ENCODE peak calls at places on chromosomes 6 and 20, in nine cellular contexts. V is cardiac muscle cell, C is OCI-LY7, L is AG10803, Z is cardiac fibroblast, U is lower leg skin, P is astrocyte of the spinal cord, X is heart left ventricle, A is PC-3. H is an unnamed sample.

GRCh38 chr6:53671111-53671510 is 5.6 kb upstream of the KLHL31 start:
- DNase-seq in U (no peak), A (no peak), P (peak), L (no peak), Z (no peak), C (no peak), V (peak), X (no peak), H (no peak)

GRCh38 chr6:75397806-75398465 is 95.7 kb downstream of the FILIP1 start:
- DNase-seq in P (peak), Z (peak), A (no peak), U (no peak), C (no peak), X (no peak), L (peak), V (peak), H (no peak)

GRCh38 chr6:40037271-40037670 is 103.0 kb upstream of the MOCS1 start:
- DNase-seq in A (no peak), U (no peak), V (no peak), L (no peak), C (no peak), P (no peak), X (no peak), Z (no peak), H (no peak)

GRCh38 chr6:33727126-33727525 is 15.6 kb upstream of the UQCC2 start:
- DNase-seq in C (no peak), A (no peak), U (no peak), L (no peak), Z (no peak), X (no peak), P (no peak), V (no peak), H (no peak)

GRCh38 chr20:44738779-44739477 is 6.7 kb upstream of the KCNK15 start:
- DNase-seq in V (peak), P (peak), U (no peak), A (peak), L (peak), C (peak), X (peak), Z (peak), H (no peak)

GRCh38 chr6:35177139-35177538 is 36.0 kb upstream of the TCP11 start:
- DNase-seq in X (no peak), P (no peak), A (no peak), V (no peak), C (peak), Z (no peak), L (no peak), U (peak), H (no peak)

GRCh38 chr6:168825226-168826077 is 384.5 kb downstream of the SMOC2 start:
- DNase-seq in X (no peak), A (no peak), U (peak), Z (no peak), L (no peak), C (no peak), V (no peak), P (no peak), H (no peak)

GRCh38 chr20:21971436-21971835 is 266.0 kb downstream of the PAX1 start:
- DNase-seq in A (no peak), V (no peak), L (peak), P (no peak), Z (no peak), X (no peak), U (no peak), C (no peak), H (no peak)

GRCh38 chr6:90003941-90004340 is 109.7 kb downstream of the GJA10 start:
- DNase-seq in U (no peak), A (no peak), V (peak), C (no peak), X (no peak), L (peak), Z (peak), P (peak), H (no peak)

GRCh38 chr6:144820270-144820669 is 535.1 kb downstream of the UTRN start:
- DNase-seq in V (no peak), C (no peak), X (no peak), A (peak), P (no peak), L (peak), Z (no peak), U (no peak), H (no peak)

GRCh38 chr6:144294016-144294415 is 8.9 kb downstream of the UTRN start:
- DNase-seq in V (peak), P (peak), U (no peak), C (no peak), X (no peak), Z (peak), L (peak), A (peak), H (no peak)

GRCh38 chr6:111823831-111824607 is 49.2 kb downstream of the FYN start:
- DNase-seq in X (no peak), V (peak), C (no peak), U (no peak), Z (peak), A (peak), L (peak), P (peak), H (no peak)

GRCh38 chr20:2101057-2101934 is at the start of gene STK35:
- DNase-seq in X (no peak), C (peak), P (no peak), L (no peak), V (no peak), Z (no peak), A (peak), U (peak), H (no peak)

GRCh38 chr6:112626468-112627082 is 279.4 kb downstream of the RFPL4B start:
- DNase-seq in P (peak), C (no peak), Z (peak), X (no peak), A (peak), U (no peak), L (peak), V (peak), H (peak)

GRCh38 chr20:62303327-62304226 is 780 bp downstream of the ADRM1 start:
- DNase-seq in V (no peak), X (no peak), U (no peak), A (peak), P (peak), L (peak), C (peak), Z (no peak), H (no peak)

GRCh38 chr6:90413867-90414266 is 117.2 kb upstream of the BACH2 start:
- DNase-seq in X (no peak), Z (no peak), U (no peak), V (peak), L (no peak), C (peak), A (no peak), P (peak), H (no peak)

DNA sequence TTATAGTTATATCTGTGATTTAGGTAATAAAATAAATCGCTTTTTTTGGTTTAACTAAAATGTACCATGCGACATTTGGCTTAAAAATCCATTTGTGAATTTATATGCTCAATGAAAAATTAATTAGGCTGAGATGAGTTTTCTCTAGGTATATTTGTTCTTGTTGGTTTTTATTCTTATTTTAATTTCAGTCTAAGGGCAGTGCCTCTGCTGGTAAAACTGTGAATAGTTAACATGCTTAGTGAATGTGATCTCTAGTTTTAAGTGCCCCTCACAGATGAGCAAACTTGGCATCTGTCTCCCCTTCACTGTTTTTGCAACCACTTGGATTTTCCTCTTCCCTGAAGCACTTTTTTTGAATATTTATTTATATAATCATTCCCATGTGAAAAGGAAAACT is 822.7 kb downstream of the GRIK2 start:
- DNase-seq in X (no peak), V (no peak), C (no peak), A (no peak), U (no peak), L (no peak), P (no peak), Z (no peak), H (no peak)
- TF ChIP-seq CTCF in X (no peak), V (no peak), C (no peak), A (no peak), U (no peak), L (no peak), P (no peak), Z (no peak), H (no peak)

GRCh38 chr6:142902636-142903053 is 42.3 kb downstream of the HIVEP2 start:
- DNase-seq in V (peak), U (no peak), A (peak), X (peak), P (peak), C (no peak), L (peak), Z (peak), H (peak)
- H3K4me3 ChIP-seq in V (no peak), U (no peak), A (peak), X (no peak), P (no peak), C (no peak), L (peak), Z (no peak), H (no peak)

GRCh38 chr6:121664199-121664598 is 228.8 kb downstream of the GJA1 start:
- DNase-seq in X (no peak), C (no peak), A (no peak), V (no peak), U (no peak), Z (no peak), L (no peak), P (no peak), H (no peak)
- TF ChIP-seq CTCF in X (no peak), C (no peak), A (no peak), V (no peak), U (no peak), Z (no peak), L (no peak), P (no peak), H (no peak)

DNA sequence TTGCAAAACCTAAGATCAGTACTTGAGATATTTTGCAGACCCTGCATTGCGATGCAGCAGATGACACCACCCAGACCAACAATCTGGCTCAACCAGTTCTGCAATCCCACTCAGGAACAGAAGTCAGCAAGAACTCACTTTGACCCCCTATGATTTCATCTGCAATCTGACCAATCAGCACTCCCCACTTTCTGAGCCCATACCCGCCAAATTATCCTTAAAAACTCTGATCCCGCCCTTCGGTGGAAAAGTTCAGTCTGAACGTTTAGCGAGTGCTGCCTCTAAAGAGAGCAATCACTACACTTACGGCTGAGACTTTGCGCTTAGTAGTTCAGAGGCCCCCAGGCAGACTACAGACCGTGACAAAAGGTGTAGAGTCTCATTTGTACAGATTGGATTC is 17.3 kb upstream of the KIAA1586 start:
- DNase-seq in P (no peak), A (peak), U (no peak), V (no peak), X (no peak), C (no peak), Z (no peak), L (no peak), H (no peak)
- H3K4me3 ChIP-seq in P (no peak), A (no peak), U (no peak), V (no peak), X (no peak), C (no peak), Z (no peak), L (no peak), H (no peak)

GRCh38 chr6:24522090-24522820 is 27.5 kb downstream of the ALDH5A1 start:
- DNase-seq in U (no peak), Z (peak), V (peak), X (no peak), P (no peak), A (no peak), L (no peak), C (peak), H (peak)

GRCh38 chr6:24522821-24523175 is 28.0 kb downstream of the ALDH5A1 start:
- DNase-seq in P (no peak), Z (no peak), X (no peak), A (no peak), U (no peak), V (no peak), L (no peak), C (no peak), H (no peak)

GRCh38 chr6:24524329-24524728 is 29.6 kb downstream of the ALDH5A1 start:
- DNase-seq in C (no peak), L (no peak), U (no peak), X (no peak), Z (no peak), A (no peak), V (no peak), P (no peak), H (no peak)

GRCh38 chr6:24520929-24521546 is 26.3 kb downstream of the ALDH5A1 start:
- DNase-seq in Z (peak), P (peak), L (peak), A (peak), U (no peak), V (peak), X (no peak), C (peak), H (no peak)

GRCh38 chr6:24524801-24525200 is 30.0 kb downstream of the ALDH5A1 start:
- DNase-seq in C (peak), V (peak), X (no peak), L (peak), P (peak), U (no peak), A (peak), Z (peak), H (peak)
- TF ChIP-seq CTCF in C (peak), V (peak), X (no peak), L (peak), P (peak), U (no peak), A (peak), Z (peak), H (peak)

DNA sequence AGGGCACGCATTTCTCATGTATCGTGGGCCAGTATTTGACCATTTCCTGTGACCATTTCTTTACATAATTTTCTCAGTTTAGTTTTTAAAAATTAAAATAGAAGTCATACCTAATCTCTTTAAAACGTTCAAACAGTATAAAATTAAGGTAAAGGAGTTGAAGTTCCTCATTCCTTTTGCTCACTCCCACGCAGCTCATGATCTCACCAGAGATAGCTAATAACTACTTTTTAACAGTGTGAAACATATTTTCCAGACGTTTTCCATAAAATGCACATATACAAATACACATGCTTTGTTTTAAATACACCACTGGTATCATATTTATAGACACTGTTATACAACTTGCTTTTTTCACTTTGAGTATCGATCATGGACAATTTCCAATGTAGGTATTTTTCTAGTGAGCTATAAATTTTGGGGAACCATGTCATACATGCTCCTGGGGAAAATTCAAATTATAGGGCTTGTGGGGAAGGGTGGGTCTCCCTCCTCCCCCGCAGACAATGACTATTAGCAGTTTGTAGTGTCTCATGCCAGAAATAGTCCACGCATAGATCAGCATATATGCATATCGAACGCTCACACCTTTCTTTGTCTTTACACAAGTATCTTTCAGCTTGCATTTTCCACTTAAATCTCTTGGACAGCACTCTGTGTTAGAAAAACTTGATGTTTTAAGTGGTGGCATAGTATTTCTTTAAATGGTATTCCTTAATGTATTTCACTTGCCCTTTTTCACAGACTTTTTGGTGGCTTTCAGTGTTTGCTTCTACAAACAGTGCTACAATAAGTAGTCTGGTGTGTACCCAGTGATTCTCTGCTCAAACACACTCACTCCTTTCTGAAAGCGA is 145.5 kb upstream of the ZNF217 start:
- DNase-seq in C (peak), U (no peak), L (peak), A (peak), V (no peak), P (no peak), Z (no peak), X (no peak), H (no peak)
- H3K4me3 ChIP-seq in C (peak), U (no peak), L (peak), A (peak), V (no peak), P (no peak), Z (no peak), X (peak), H (peak)

GRCh38 chr6:11947063-11947462 is 65.0 kb upstream of the HIVEP1 start:
- DNase-seq in A (no peak), C (no peak), Z (no peak), X (no peak), V (no peak), L (no peak), P (no peak), U (no peak), H (no peak)
- TF ChIP-seq CTCF in A (no peak), C (peak), Z (peak), X (no peak), V (no peak), L (peak), P (peak), U (no peak), H (peak)

GRCh38 chr6:124960757-124961467 is 1.3 kb upstream of the RNF217 start:
- DNase-seq in U (no peak), V (no peak), X (no peak), Z (peak), C (no peak), P (peak), A (no peak), L (peak), H (no peak)
- H3K4me3 ChIP-seq in U (no peak), V (peak), X (peak), Z (peak), C (no peak), P (peak), A (peak), L (peak), H (peak)

DNA sequence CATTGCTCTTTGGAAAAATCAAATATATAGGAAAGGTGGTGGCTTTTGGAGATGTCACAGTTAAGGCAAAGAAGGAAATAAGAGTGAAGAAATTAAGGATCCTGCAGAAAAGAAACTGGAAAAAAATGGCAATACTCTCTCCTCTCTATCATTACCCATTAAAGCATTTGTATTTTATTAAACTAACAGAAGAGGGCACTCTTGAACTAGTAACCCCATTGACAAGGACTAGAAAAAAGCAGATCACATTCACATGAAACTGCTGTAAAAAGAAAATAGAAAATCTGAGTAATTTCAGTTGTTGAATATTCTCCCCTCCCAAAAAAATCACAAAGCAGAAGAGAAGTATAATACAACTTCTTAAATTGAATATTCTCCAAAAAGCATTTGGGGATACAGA is 104.1 kb upstream of the SLC35B3 start:
- DNase-seq in A (peak), X (no peak), Z (no peak), V (peak), L (peak), P (peak), U (no peak), C (peak), H (peak)
- TF ChIP-seq CTCF in A (peak), X (no peak), Z (no peak), V (no peak), L (peak), P (peak), U (no peak), C (peak), H (peak)

DNA sequence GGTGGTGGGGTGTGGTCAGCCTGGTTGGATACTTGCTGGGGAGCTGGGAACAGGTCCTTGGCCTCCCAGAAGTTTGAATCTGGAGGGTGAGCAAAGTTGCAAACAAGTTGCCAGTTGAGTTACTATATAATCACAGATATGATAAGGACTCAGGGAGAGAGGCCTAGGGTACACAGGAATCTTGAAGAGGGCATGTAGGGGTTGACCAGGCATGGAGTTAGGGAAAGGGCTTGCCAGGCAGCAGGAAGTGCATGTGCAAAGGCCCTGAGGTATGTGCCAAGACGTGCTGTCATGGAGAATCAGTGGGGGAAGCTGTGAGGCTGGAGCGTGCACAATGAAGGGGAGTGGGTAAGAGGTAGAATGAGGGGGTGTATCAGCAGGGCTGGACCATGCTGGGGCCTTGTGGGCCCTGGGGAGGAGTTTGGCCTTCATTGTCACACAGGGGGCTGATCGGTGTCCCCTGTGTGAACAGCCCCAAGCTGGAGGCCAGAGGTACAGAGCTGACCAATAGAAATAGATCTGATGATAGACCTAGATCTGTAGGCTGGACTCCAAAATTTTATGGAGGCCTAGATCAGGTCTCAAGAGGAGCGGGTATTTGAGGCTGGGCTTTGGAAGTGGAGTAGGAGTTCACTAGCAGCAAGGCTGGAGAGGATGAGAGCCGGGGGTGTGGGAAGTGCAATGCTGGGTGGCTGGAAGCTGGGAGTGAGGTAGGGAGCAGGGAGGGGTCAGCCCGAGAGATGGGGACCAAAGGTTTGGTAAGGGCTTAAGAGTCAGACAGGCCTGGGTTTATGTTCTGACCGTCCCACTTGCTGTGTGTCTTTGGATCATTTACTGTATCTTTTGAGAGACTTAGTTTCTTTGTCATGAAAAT is 2.9 kb downstream of the SRC start:
- DNase-seq in V (no peak), P (no peak), X (no peak), U (peak), C (no peak), A (no peak), Z (no peak), L (no peak), H (no peak)
- H3K4me3 ChIP-seq in V (no peak), P (no peak), X (no peak), U (no peak), C (no peak), A (no peak), Z (no peak), L (no peak), H (no peak)

H was measured in epithelial cell of proximal tubule.